ENCODE peak calls at places on chromosome 12, in eight cellular contexts. One of them, this sample, is unnamed.

GRCh38 chr12:105018001-105018400 is 31.9 kb downstream of the NOPCHAP1 start:
- DNase-seq in keratinocyte: no peak
- DNase-seq in GM12864: no peak
- DNase-seq in BE2C: no peak
- DNase-seq in hepatocyte: no peak
- DNase-seq in CD8-positive, alpha-beta memory T cell: no peak
- DNase-seq in PC-9: no peak
- DNase-seq in neuronal stem cell: no peak
- DNase-seq in this sample: no peak

GRCh38 chr12:120538281-120539156 is 4.4 kb downstream of the RNF10 start:
- DNase-seq in hepatocyte: peak; percentile 57
- DNase-seq in keratinocyte: no peak
- DNase-seq in CD8-positive, alpha-beta memory T cell: no peak
- DNase-seq in neuronal stem cell: no peak
- DNase-seq in GM12864: no peak
- DNase-seq in PC-9: peak; percentile 58
- DNase-seq in BE2C: no peak
- DNase-seq in this sample: peak; percentile 29

GRCh38 chr12:17609152-17609551 is 480.8 kb downstream of the RERGL start:
- DNase-seq in PC-9: no peak
- DNase-seq in keratinocyte: no peak
- DNase-seq in BE2C: no peak
- DNase-seq in hepatocyte: no peak
- DNase-seq in neuronal stem cell: no peak
- DNase-seq in GM12864: no peak
- DNase-seq in CD8-positive, alpha-beta memory T cell: no peak
- DNase-seq in this sample: no peak

GRCh38 chr12:29943683-29944082 is 159.9 kb upstream of the TMTC1 start:
- DNase-seq in BE2C: no peak
- DNase-seq in neuronal stem cell: no peak
- DNase-seq in GM12864: no peak
- DNase-seq in keratinocyte: no peak
- DNase-seq in hepatocyte: no peak
- DNase-seq in CD8-positive, alpha-beta memory T cell: no peak
- DNase-seq in PC-9: no peak
- DNase-seq in this sample: no peak

GRCh38 chr12:46387697-46388096 is 15.1 kb upstream of the SLC38A2 start:
- DNase-seq in BE2C: no peak
- DNase-seq in PC-9: no peak
- DNase-seq in neuronal stem cell: no peak
- DNase-seq in hepatocyte: no peak
- DNase-seq in CD8-positive, alpha-beta memory T cell: no peak
- DNase-seq in keratinocyte: no peak
- DNase-seq in GM12864: no peak
- DNase-seq in this sample: no peak

GRCh38 chr12:53048033-53048779 is 1.7 kb upstream of the TNS2 start:
- DNase-seq in neuronal stem cell: no peak
- DNase-seq in BE2C: peak; percentile 49
- DNase-seq in CD8-positive, alpha-beta memory T cell: no peak
- DNase-seq in GM12864: no peak
- DNase-seq in PC-9: peak; percentile 70
- DNase-seq in keratinocyte: no peak
- DNase-seq in hepatocyte: peak; percentile 55
- DNase-seq in this sample: no peak

GRCh38 chr12:14408208-14408607 is 42.7 kb downstream of the ATF7IP start:
- DNase-seq in CD8-positive, alpha-beta memory T cell: no peak
- DNase-seq in PC-9: no peak
- DNase-seq in BE2C: no peak
- DNase-seq in hepatocyte: no peak
- DNase-seq in keratinocyte: no peak
- DNase-seq in neuronal stem cell: no peak
- DNase-seq in GM12864: no peak
- DNase-seq in this sample: no peak

GRCh38 chr12:67509987-67510386 is 138.6 kb upstream of the DYRK2 start:
- DNase-seq in hepatocyte: no peak
- DNase-seq in CD8-positive, alpha-beta memory T cell: no peak
- DNase-seq in GM12864: no peak
- DNase-seq in PC-9: no peak
- DNase-seq in neuronal stem cell: no peak
- DNase-seq in BE2C: no peak
- DNase-seq in keratinocyte: no peak
- DNase-seq in this sample: no peak

GRCh38 chr12:34287437-34287836 is 265.1 kb downstream of the ALG10 start:
- DNase-seq in GM12864: no peak
- DNase-seq in CD8-positive, alpha-beta memory T cell: no peak
- DNase-seq in hepatocyte: peak; percentile 0
- DNase-seq in PC-9: no peak
- DNase-seq in keratinocyte: no peak
- DNase-seq in neuronal stem cell: no peak
- DNase-seq in BE2C: no peak
- DNase-seq in this sample: no peak

GRCh38 chr12:122641976-122642375 is 61.2 kb downstream of the HCAR2 start:
- DNase-seq in BE2C: no peak
- DNase-seq in CD8-positive, alpha-beta memory T cell: no peak
- DNase-seq in hepatocyte: no peak
- DNase-seq in keratinocyte: no peak
- DNase-seq in neuronal stem cell: no peak
- DNase-seq in GM12864: no peak
- DNase-seq in PC-9: no peak
- DNase-seq in this sample: no peak

GRCh38 chr12:49959570-49960473 is 1.9 kb upstream of the AQP5 start:
- DNase-seq in CD8-positive, alpha-beta memory T cell: no peak
- DNase-seq in GM12864: no peak
- DNase-seq in neuronal stem cell: peak; percentile 60
- DNase-seq in BE2C: no peak
- DNase-seq in PC-9: peak; percentile 83
- DNase-seq in keratinocyte: no peak
- DNase-seq in hepatocyte: no peak
- DNase-seq in this sample: peak; percentile 59

GRCh38 chr12:30067156-30067555 is 283.4 kb upstream of the TMTC1 start:
- DNase-seq in CD8-positive, alpha-beta memory T cell: no peak
- DNase-seq in hepatocyte: no peak
- DNase-seq in neuronal stem cell: no peak
- DNase-seq in PC-9: no peak
- DNase-seq in GM12864: no peak
- DNase-seq in BE2C: no peak
- DNase-seq in keratinocyte: no peak
- DNase-seq in this sample: no peak

GRCh38 chr12:47949441-47950341 is 13.7 kb upstream of the TMEM106C start:
- DNase-seq in PC-9: peak; percentile 79
- DNase-seq in CD8-positive, alpha-beta memory T cell: peak; percentile 35
- DNase-seq in hepatocyte: peak; percentile 88
- DNase-seq in BE2C: peak; percentile 82
- DNase-seq in keratinocyte: peak; percentile 86
- DNase-seq in GM12864: no peak
- DNase-seq in neuronal stem cell: peak; percentile 76
- DNase-seq in this sample: peak; percentile 25

GRCh38 chr12:112980491-112981158 is 2.3 kb downstream of the OAS2 start:
- DNase-seq in GM12864: no peak
- DNase-seq in hepatocyte: no peak
- DNase-seq in keratinocyte: no peak
- DNase-seq in neuronal stem cell: no peak
- DNase-seq in BE2C: no peak
- DNase-seq in CD8-positive, alpha-beta memory T cell: no peak
- DNase-seq in PC-9: no peak
- DNase-seq in this sample: no peak
- H3K4me3 ChIP-seq in GM12864: peak overlapping the region; percentile 97
- H3K4me3 ChIP-seq in hepatocyte: no peak overlapping the region
- H3K4me3 ChIP-seq in keratinocyte: peak overlapping the region; percentile 17
- H3K4me3 ChIP-seq in neuronal stem cell: no peak overlapping the region
- H3K4me3 ChIP-seq in BE2C: no peak overlapping the region
- H3K4me3 ChIP-seq in CD8-positive, alpha-beta memory T cell: peak overlapping the region; percentile 66
- H3K4me3 ChIP-seq in PC-9: no peak overlapping the region
- H3K4me3 ChIP-seq in this sample: no peak overlapping the region

GRCh38 chr12:65508281-65509035 is 230.0 kb downstream of the MSRB3 start:
- DNase-seq in keratinocyte: no peak
- DNase-seq in CD8-positive, alpha-beta memory T cell: no peak
- DNase-seq in BE2C: no peak
- DNase-seq in hepatocyte: no peak
- DNase-seq in GM12864: no peak
- DNase-seq in PC-9: no peak
- DNase-seq in neuronal stem cell: no peak
- DNase-seq in this sample: no peak

GRCh38 chr12:65509953-65510352 is 231.5 kb downstream of the MSRB3 start:
- DNase-seq in hepatocyte: no peak
- DNase-seq in PC-9: no peak
- DNase-seq in neuronal stem cell: no peak
- DNase-seq in keratinocyte: no peak
- DNase-seq in CD8-positive, alpha-beta memory T cell: no peak
- DNase-seq in BE2C: no peak
- DNase-seq in GM12864: no peak
- DNase-seq in this sample: no peak

GRCh38 chr12:65511927-65512326 is 233.4 kb downstream of the MSRB3 start:
- DNase-seq in keratinocyte: no peak
- DNase-seq in BE2C: no peak
- DNase-seq in hepatocyte: no peak
- DNase-seq in PC-9: no peak
- DNase-seq in GM12864: no peak
- DNase-seq in neuronal stem cell: no peak
- DNase-seq in CD8-positive, alpha-beta memory T cell: no peak
- DNase-seq in this sample: no peak

GRCh38 chr12:65511134-65511912 is 232.8 kb downstream of the MSRB3 start:
- DNase-seq in keratinocyte: no peak
- DNase-seq in CD8-positive, alpha-beta memory T cell: no peak
- DNase-seq in GM12864: no peak
- DNase-seq in neuronal stem cell: peak; percentile 8
- DNase-seq in hepatocyte: peak; percentile 44
- DNase-seq in BE2C: no peak
- DNase-seq in PC-9: no peak
- DNase-seq in this sample: no peak

GRCh38 chr12:65510584-65511050 is 232.1 kb downstream of the MSRB3 start:
- DNase-seq in keratinocyte: no peak
- DNase-seq in GM12864: no peak
- DNase-seq in PC-9: no peak
- DNase-seq in hepatocyte: peak; percentile 57
- DNase-seq in neuronal stem cell: peak; percentile 92
- DNase-seq in BE2C: no peak
- DNase-seq in CD8-positive, alpha-beta memory T cell: no peak
- DNase-seq in this sample: no peak
- H3K4me3 ChIP-seq in keratinocyte: no peak overlapping the region
- H3K4me3 ChIP-seq in GM12864: no peak overlapping the region
- H3K4me3 ChIP-seq in PC-9: no peak overlapping the region
- H3K4me3 ChIP-seq in hepatocyte: no peak overlapping the region
- H3K4me3 ChIP-seq in neuronal stem cell: no peak overlapping the region
- H3K4me3 ChIP-seq in BE2C: no peak overlapping the region
- H3K4me3 ChIP-seq in CD8-positive, alpha-beta memory T cell: no peak overlapping the region
- H3K4me3 ChIP-seq in this sample: no peak overlapping the region

DNA sequence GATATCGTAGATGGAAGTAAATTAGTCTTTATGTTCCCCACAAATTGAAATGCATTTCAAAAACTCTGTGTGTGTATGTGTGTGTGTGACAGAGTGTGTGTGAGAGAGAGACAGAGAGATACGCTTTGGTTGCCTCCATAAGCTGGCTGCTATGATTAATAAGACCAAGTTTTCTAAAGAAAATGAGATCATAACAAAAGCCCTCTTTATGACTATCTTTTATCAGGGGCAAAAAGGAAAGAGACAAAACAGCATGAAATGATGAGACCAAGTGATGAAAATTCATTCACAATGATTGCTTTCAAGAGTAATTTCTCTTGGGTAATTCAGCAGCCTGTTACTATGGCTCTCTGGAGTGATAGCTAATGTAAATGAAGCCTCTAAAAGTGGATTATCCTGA is 277.6 kb upstream of the PLEKHG7 start:
- DNase-seq in CD8-positive, alpha-beta memory T cell: no peak
- DNase-seq in GM12864: no peak
- DNase-seq in keratinocyte: no peak
- DNase-seq in neuronal stem cell: no peak
- DNase-seq in BE2C: no peak
- DNase-seq in hepatocyte: no peak
- DNase-seq in PC-9: no peak
- DNase-seq in this sample: no peak
- H3K4me3 ChIP-seq in CD8-positive, alpha-beta memory T cell: no peak overlapping the region
- H3K4me3 ChIP-seq in GM12864: no peak overlapping the region
- H3K4me3 ChIP-seq in keratinocyte: no peak overlapping the region
- H3K4me3 ChIP-seq in neuronal stem cell: no peak overlapping the region
- H3K4me3 ChIP-seq in BE2C: no peak overlapping the region
- H3K4me3 ChIP-seq in hepatocyte: no peak overlapping the region
- H3K4me3 ChIP-seq in PC-9: no peak overlapping the region
- H3K4me3 ChIP-seq in this sample: no peak overlapping the region

GRCh38 chr12:51955702-51956101 is 4.2 kb downstream of the ACVR1B start:
- DNase-seq in BE2C: no peak
- DNase-seq in keratinocyte: no peak
- DNase-seq in GM12864: no peak
- DNase-seq in neuronal stem cell: no peak
- DNase-seq in CD8-positive, alpha-beta memory T cell: no peak
- DNase-seq in hepatocyte: no peak
- DNase-seq in PC-9: no peak
- DNase-seq in this sample: no peak
- H3K4me3 ChIP-seq in BE2C: no peak overlapping the region
- H3K4me3 ChIP-seq in keratinocyte: no peak overlapping the region
- H3K4me3 ChIP-seq in GM12864: no peak overlapping the region
- H3K4me3 ChIP-seq in neuronal stem cell: no peak overlapping the region
- H3K4me3 ChIP-seq in CD8-positive, alpha-beta memory T cell: no peak overlapping the region
- H3K4me3 ChIP-seq in hepatocyte: no peak overlapping the region
- H3K4me3 ChIP-seq in PC-9: no peak overlapping the region
- H3K4me3 ChIP-seq in this sample: no peak overlapping the region